ENCODE peak calls at places on chromosomes 6 and 20, in eight cellular contexts. P, B, U, R, K, M, T and S are unnamed samples.

GRCh38 chr6:148343028-148343374 is 363 bp downstream of the SASH1 start:
- DNase-seq in P (no peak), B (peak), U (no peak), R (peak), K (no peak), M (no peak), T (no peak), S (no peak)

GRCh38 chr20:49853640-49854039 is 41.0 kb downstream of the SLC9A8 start:
- DNase-seq in P (no peak), B (no peak), U (no peak), R (no peak), K (peak), M (no peak), T (no peak), S (no peak)

GRCh38 chr20:10059006-10059405 is 24.2 kb downstream of the ANKEF1 start:
- DNase-seq in P (no peak), B (no peak), U (no peak), R (no peak), K (no peak), M (no peak), T (no peak), S (no peak)

GRCh38 chr20:38152175-38153010 is 12.7 kb downstream of the TGM2 start:
- DNase-seq in P (no peak), B (no peak), U (no peak), R (peak), K (no peak), M (no peak), T (peak), S (no peak)

GRCh38 chr6:111555041-111555440 is 50.6 kb downstream of the TRAF3IP2 start:
- DNase-seq in P (no peak), B (no peak), U (no peak), R (no peak), K (peak), M (no peak), T (no peak), S (no peak)

GRCh38 chr6:135002229-135002844 is 52.3 kb downstream of the HBS1L start:
- DNase-seq in P (no peak), B (no peak), U (no peak), R (no peak), K (peak), M (no peak), T (no peak), S (no peak)

GRCh38 chr6:45320349-45320748 is 7.8 kb upstream of the RUNX2 start:
- DNase-seq in P (no peak), B (no peak), U (no peak), R (no peak), K (no peak), M (no peak), T (no peak), S (no peak)

GRCh38 chr20:35828916-35829315 is 57.1 kb downstream of the PHF20 start:
- DNase-seq in P (no peak), B (no peak), U (no peak), R (no peak), K (no peak), M (no peak), T (no peak), S (no peak)

GRCh38 chr20:25325073-25325472 is 65.6 kb downstream of the ABHD12 start:
- DNase-seq in P (no peak), B (no peak), U (no peak), R (no peak), K (no peak), M (no peak), T (no peak), S (no peak)

GRCh38 chr6:161168281-161168891 is 105.5 kb downstream of the AGPAT4 start:
- DNase-seq in P (no peak), B (no peak), U (no peak), R (no peak), K (peak), M (no peak), T (no peak), S (no peak)

GRCh38 chr6:42532038-42532669 is 31.7 kb upstream of the UBR2 start:
- DNase-seq in P (no peak), B (no peak), U (no peak), R (no peak), K (peak), M (no peak), T (no peak), S (peak)

GRCh38 chr6:27502508-27503435 is 29.9 kb upstream of the ZNF184 start:
- DNase-seq in P (peak), B (no peak), U (no peak), R (no peak), K (peak), M (peak), T (no peak), S (peak)

GRCh38 chr6:71395731-71396409 is 107.3 kb downstream of the OGFRL1 start:
- DNase-seq in P (no peak), B (no peak), U (no peak), R (no peak), K (no peak), M (no peak), T (no peak), S (no peak)

GRCh38 chr20:57332105-57333089 is 2.8 kb downstream of the SPO11 start:
- DNase-seq in P (no peak), B (no peak), U (no peak), R (no peak), K (no peak), M (no peak), T (no peak), S (no peak)

GRCh38 chr6:52992980-52993379 is 2.1 kb downstream of the GSTA4 start:
- DNase-seq in P (no peak), B (no peak), U (no peak), R (no peak), K (peak), M (no peak), T (no peak), S (no peak)

GRCh38 chr6:62283828-62284411 is 2.1 kb downstream of the KHDRBS2 start:
- DNase-seq in P (no peak), B (no peak), U (no peak), R (no peak), K (no peak), M (no peak), T (no peak), S (no peak)

GRCh38 chr6:22716721-22717120 is 147.4 kb downstream of the HDGFL1 start:
- DNase-seq in P (no peak), B (no peak), U (no peak), R (no peak), K (no peak), M (no peak), T (no peak), S (no peak)

GRCh38 chr6:160462116-160462515 is 113.9 kb downstream of the SLC22A3 start:
- DNase-seq in P (no peak), B (no peak), U (no peak), R (no peak), K (no peak), M (no peak), T (no peak), S (no peak)